ENCODE peak calls at places on chromosomes 2 and 18, in eight cellular contexts. One of them, this sample, is unnamed.

GRCh38 chr18:46320297-46320696 is 216.1 kb downstream of the HAUS1 start:
- DNase-seq in tibial nerve: no peak
- DNase-seq in pancreas: no peak
- DNase-seq in lung: no peak
- DNase-seq in effector memory CD4-positive, alpha-beta T cell: no peak
- DNase-seq in DND-41: no peak
- DNase-seq in adrenal gland: no peak
- DNase-seq in aorta: peak; percentile 33
- DNase-seq in this sample: no peak

GRCh38 chr2:39839261-39839848 is 60.3 kb upstream of the THUMPD2 start:
- DNase-seq in tibial nerve: no peak
- DNase-seq in pancreas: no peak
- DNase-seq in lung: no peak
- DNase-seq in effector memory CD4-positive, alpha-beta T cell: no peak
- DNase-seq in DND-41: no peak
- DNase-seq in adrenal gland: no peak
- DNase-seq in aorta: no peak
- DNase-seq in this sample: no peak

GRCh38 chr2:66021296-66021695 is 413.6 kb upstream of the MEIS1 start:
- DNase-seq in tibial nerve: no peak
- DNase-seq in pancreas: no peak
- DNase-seq in lung: no peak
- DNase-seq in effector memory CD4-positive, alpha-beta T cell: no peak
- DNase-seq in DND-41: no peak
- DNase-seq in adrenal gland: no peak
- DNase-seq in aorta: no peak
- DNase-seq in this sample: no peak

GRCh38 chr2:34747643-34748042 is 1148.5 kb upstream of the FAM98A start:
- DNase-seq in tibial nerve: no peak
- DNase-seq in pancreas: no peak
- DNase-seq in lung: no peak
- DNase-seq in effector memory CD4-positive, alpha-beta T cell: no peak
- DNase-seq in DND-41: no peak
- DNase-seq in adrenal gland: no peak
- DNase-seq in aorta: no peak
- DNase-seq in this sample: no peak

GRCh38 chr2:137255990-137256389 is 490.6 kb downstream of the THSD7B start:
- DNase-seq in tibial nerve: no peak
- DNase-seq in pancreas: no peak
- DNase-seq in lung: no peak
- DNase-seq in effector memory CD4-positive, alpha-beta T cell: no peak
- DNase-seq in DND-41: no peak
- DNase-seq in adrenal gland: no peak
- DNase-seq in aorta: no peak
- DNase-seq in this sample: no peak

GRCh38 chr2:139293992-139294548 is 513.9 kb upstream of the NXPH2 start:
- DNase-seq in tibial nerve: no peak
- DNase-seq in pancreas: no peak
- DNase-seq in lung: no peak
- DNase-seq in effector memory CD4-positive, alpha-beta T cell: no peak
- DNase-seq in DND-41: no peak
- DNase-seq in adrenal gland: no peak
- DNase-seq in aorta: no peak
- DNase-seq in this sample: no peak

GRCh38 chr2:187050409-187050998 is 201.5 kb upstream of the ZSWIM2 start:
- DNase-seq in tibial nerve: no peak
- DNase-seq in pancreas: no peak
- DNase-seq in lung: no peak
- DNase-seq in effector memory CD4-positive, alpha-beta T cell: no peak
- DNase-seq in DND-41: no peak
- DNase-seq in adrenal gland: no peak
- DNase-seq in aorta: no peak
- DNase-seq in this sample: no peak

GRCh38 chr2:140392824-140393223 is 1612.6 kb upstream of the NXPH2 start:
- DNase-seq in tibial nerve: no peak
- DNase-seq in pancreas: no peak
- DNase-seq in lung: no peak
- DNase-seq in effector memory CD4-positive, alpha-beta T cell: no peak
- DNase-seq in DND-41: no peak
- DNase-seq in adrenal gland: no peak
- DNase-seq in aorta: no peak
- DNase-seq in this sample: no peak

GRCh38 chr2:32632089-32632488 is 4.2 kb downstream of the TTC27 start:
- DNase-seq in tibial nerve: no peak
- DNase-seq in pancreas: no peak
- DNase-seq in lung: no peak
- DNase-seq in effector memory CD4-positive, alpha-beta T cell: no peak
- DNase-seq in DND-41: no peak
- DNase-seq in adrenal gland: no peak
- DNase-seq in aorta: no peak
- DNase-seq in this sample: no peak

GRCh38 chr2:43225788-43226557 is 433 bp downstream of the ZFP36L2 start:
- DNase-seq in tibial nerve: peak; percentile 43
- DNase-seq in pancreas: peak; percentile 91
- DNase-seq in lung: peak; percentile 71
- DNase-seq in effector memory CD4-positive, alpha-beta T cell: peak; percentile 42
- DNase-seq in DND-41: peak; percentile 76
- DNase-seq in adrenal gland: peak; percentile 80
- DNase-seq in aorta: peak; percentile 90
- DNase-seq in this sample: no peak

GRCh38 chr2:42359894-42360483 is 1.0 kb downstream of the COX7A2L start:
- DNase-seq in tibial nerve: no peak
- DNase-seq in pancreas: no peak
- DNase-seq in lung: no peak
- DNase-seq in effector memory CD4-positive, alpha-beta T cell: no peak
- DNase-seq in DND-41: peak; percentile 35
- DNase-seq in adrenal gland: no peak
- DNase-seq in aorta: no peak
- DNase-seq in this sample: peak; percentile 22

GRCh38 chr2:226520723-226521122 is 278.9 kb downstream of the IRS1 start:
- DNase-seq in tibial nerve: no peak
- DNase-seq in pancreas: no peak
- DNase-seq in lung: no peak
- DNase-seq in effector memory CD4-positive, alpha-beta T cell: no peak
- DNase-seq in DND-41: no peak
- DNase-seq in adrenal gland: no peak
- DNase-seq in aorta: no peak
- DNase-seq in this sample: no peak

GRCh38 chr18:31671951-31672350 is 12.4 kb downstream of the B4GALT6 start:
- DNase-seq in tibial nerve: no peak
- DNase-seq in pancreas: no peak
- DNase-seq in lung: no peak
- DNase-seq in effector memory CD4-positive, alpha-beta T cell: no peak
- DNase-seq in DND-41: no peak
- DNase-seq in adrenal gland: no peak
- DNase-seq in aorta: no peak
- DNase-seq in this sample: no peak

GRCh38 chr2:152093464-152093863 is 5.4 kb downstream of the CACNB4 start:
- DNase-seq in tibial nerve: no peak
- DNase-seq in pancreas: no peak
- DNase-seq in lung: no peak
- DNase-seq in effector memory CD4-positive, alpha-beta T cell: no peak
- DNase-seq in DND-41: no peak
- DNase-seq in adrenal gland: no peak
- DNase-seq in aorta: no peak
- DNase-seq in this sample: no peak

GRCh38 chr2:220279840-220280239 is 652.4 kb downstream of the SLC4A3 start:
- DNase-seq in tibial nerve: no peak
- DNase-seq in pancreas: no peak
- DNase-seq in lung: no peak
- DNase-seq in effector memory CD4-positive, alpha-beta T cell: no peak
- DNase-seq in DND-41: no peak
- DNase-seq in adrenal gland: no peak
- DNase-seq in aorta: no peak
- DNase-seq in this sample: no peak

GRCh38 chr2:61993422-61994024 is 88.0 kb downstream of the COMMD1 start:
- DNase-seq in tibial nerve: no peak
- DNase-seq in pancreas: no peak
- DNase-seq in lung: no peak
- DNase-seq in effector memory CD4-positive, alpha-beta T cell: no peak
- DNase-seq in DND-41: peak; percentile 27
- DNase-seq in adrenal gland: peak; percentile 66
- DNase-seq in aorta: no peak
- DNase-seq in this sample: no peak

GRCh38 chr2:24259316-24259715 is 84.5 kb downstream of the FAM228A start:
- DNase-seq in tibial nerve: no peak
- DNase-seq in pancreas: no peak
- DNase-seq in lung: no peak
- DNase-seq in effector memory CD4-positive, alpha-beta T cell: no peak
- DNase-seq in DND-41: no peak
- DNase-seq in adrenal gland: no peak
- DNase-seq in aorta: no peak
- DNase-seq in this sample: no peak

GRCh38 chr2:147045113-147045512 is 799.7 kb upstream of the ACVR2A start:
- DNase-seq in tibial nerve: peak; percentile 20
- DNase-seq in pancreas: no peak
- DNase-seq in lung: peak; percentile 52
- DNase-seq in effector memory CD4-positive, alpha-beta T cell: peak; percentile 2
- DNase-seq in DND-41: peak; percentile 52
- DNase-seq in adrenal gland: peak; percentile 55
- DNase-seq in aorta: no peak
- DNase-seq in this sample: peak; percentile 37

GRCh38 chr2:29317801-29318485 is 202.7 kb downstream of the CLIP4 start:
- DNase-seq in tibial nerve: no peak
- DNase-seq in pancreas: no peak
- DNase-seq in lung: no peak
- DNase-seq in effector memory CD4-positive, alpha-beta T cell: no peak
- DNase-seq in DND-41: no peak
- DNase-seq in adrenal gland: no peak
- DNase-seq in aorta: no peak
- DNase-seq in this sample: no peak

GRCh38 chr2:136384541-136385303 is 266.8 kb upstream of the CXCR4 start:
- DNase-seq in tibial nerve: no peak
- DNase-seq in pancreas: no peak
- DNase-seq in lung: no peak
- DNase-seq in effector memory CD4-positive, alpha-beta T cell: peak; percentile 9
- DNase-seq in DND-41: peak; percentile 57
- DNase-seq in adrenal gland: peak; percentile 79
- DNase-seq in aorta: no peak
- DNase-seq in this sample: peak; percentile 70

GRCh38 chr2:237940828-237941227 is 26.0 kb upstream of the UBE2F start:
- DNase-seq in tibial nerve: no peak
- DNase-seq in pancreas: no peak
- DNase-seq in lung: no peak
- DNase-seq in effector memory CD4-positive, alpha-beta T cell: no peak
- DNase-seq in DND-41: no peak
- DNase-seq in adrenal gland: no peak
- DNase-seq in aorta: no peak
- DNase-seq in this sample: no peak
- H3K4me1 ChIP-seq in tibial nerve: no peaks in the 10 kb centered on the region
- H3K4me1 ChIP-seq in pancreas: peaks cover 5% of the 10 kb centered on the region
- H3K4me1 ChIP-seq in lung: peaks cover 1% of the 10 kb centered on the region
- H3K4me1 ChIP-seq in effector memory CD4-positive, alpha-beta T cell: peaks cover 40% of the 10 kb centered on the region
- H3K4me1 ChIP-seq in DND-41: no peaks in the 10 kb centered on the region
- H3K4me1 ChIP-seq in adrenal gland: no peaks in the 10 kb centered on the region
- H3K4me1 ChIP-seq in aorta: no peaks in the 10 kb centered on the region
- H3K4me1 ChIP-seq in this sample: peaks cover 65% of the 10 kb centered on the region

DNA sequence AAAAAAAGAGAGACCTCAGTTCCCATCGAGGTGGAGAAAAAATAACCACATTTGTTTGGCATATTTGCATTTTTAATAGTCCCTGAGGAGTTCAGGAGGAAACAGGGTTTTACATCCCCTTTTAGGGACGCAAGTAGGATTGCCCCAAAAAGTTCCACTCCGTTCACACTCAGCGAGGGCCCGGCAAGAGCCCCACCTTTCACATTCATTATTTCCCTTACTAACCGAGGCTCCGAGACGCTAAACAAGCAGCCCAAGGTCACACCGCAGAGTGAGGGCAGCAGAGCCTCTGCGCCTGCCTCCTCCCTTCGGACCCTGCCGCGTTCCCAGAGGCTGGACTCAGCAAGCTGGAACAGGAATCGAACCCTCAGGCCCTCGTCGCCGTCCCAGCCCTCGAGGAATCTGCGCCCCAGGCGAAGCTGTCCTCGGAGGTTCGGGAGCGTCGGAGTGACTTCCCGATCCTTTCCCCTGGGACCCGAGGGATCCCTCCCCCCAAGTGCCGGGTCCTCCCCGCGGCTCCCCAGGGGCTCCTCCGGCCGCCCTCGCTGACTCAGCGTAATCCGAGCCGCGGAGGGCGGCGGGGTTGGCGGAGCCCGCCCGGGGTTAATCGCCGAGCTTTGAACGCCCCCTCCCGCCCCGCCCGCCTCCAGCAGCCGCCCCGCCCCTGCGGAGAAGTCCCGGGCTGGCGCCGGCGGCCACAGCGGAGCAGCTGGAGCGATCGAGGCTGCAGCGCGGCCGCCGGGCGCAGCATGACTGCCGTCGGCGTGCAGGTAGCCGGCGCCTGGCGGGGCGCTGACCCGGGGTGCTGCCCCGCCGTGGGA is at the start of gene TMEM37:
- DNase-seq in tibial nerve: no peak
- DNase-seq in pancreas: peak; percentile 88
- DNase-seq in lung: peak; percentile 55
- DNase-seq in effector memory CD4-positive, alpha-beta T cell: no peak
- DNase-seq in DND-41: no peak
- DNase-seq in adrenal gland: peak; percentile 84
- DNase-seq in aorta: peak; percentile 91
- DNase-seq in this sample: no peak
- H3K4me3 ChIP-seq in tibial nerve: peak within 1 kb of the TSS; percentile 67
- H3K4me3 ChIP-seq in pancreas: peak within 1 kb of the TSS; percentile 64
- H3K4me3 ChIP-seq in lung: peak within 1 kb of the TSS; percentile 45
- H3K4me3 ChIP-seq in effector memory CD4-positive, alpha-beta T cell: no peak within 1 kb of the TSS
- H3K4me3 ChIP-seq in DND-41: no peak within 1 kb of the TSS
- H3K4me3 ChIP-seq in adrenal gland: no peak within 1 kb of the TSS
- H3K4me3 ChIP-seq in aorta: peak within 1 kb of the TSS; percentile 54
- H3K4me3 ChIP-seq in this sample: no peak within 1 kb of the TSS

GRCh38 chr2:63048367-63049171 is 2.1 kb upstream of the OTX1 start:
- DNase-seq in tibial nerve: no peak
- DNase-seq in pancreas: no peak
- DNase-seq in lung: no peak
- DNase-seq in effector memory CD4-positive, alpha-beta T cell: no peak
- DNase-seq in DND-41: no peak
- DNase-seq in adrenal gland: no peak
- DNase-seq in aorta: peak; percentile 74
- DNase-seq in this sample: no peak
- H3K4me1 ChIP-seq in tibial nerve: peaks cover 26% of the 10 kb centered on the region
- H3K4me1 ChIP-seq in pancreas: peaks cover 8% of the 10 kb centered on the region
- H3K4me1 ChIP-seq in lung: peaks cover 32% of the 10 kb centered on the region
- H3K4me1 ChIP-seq in effector memory CD4-positive, alpha-beta T cell: peaks cover 45% of the 10 kb centered on the region
- H3K4me1 ChIP-seq in DND-41: peaks cover 28% of the 10 kb centered on the region
- H3K4me1 ChIP-seq in adrenal gland: peaks cover 28% of the 10 kb centered on the region
- H3K4me1 ChIP-seq in aorta: no peaks in the 10 kb centered on the region
- H3K4me1 ChIP-seq in this sample: peaks cover 52% of the 10 kb centered on the region

GRCh38 chr18:79302120-79302519 is 93.6 kb upstream of the NFATC1 start:
- DNase-seq in tibial nerve: no peak
- DNase-seq in pancreas: no peak
- DNase-seq in lung: no peak
- DNase-seq in effector memory CD4-positive, alpha-beta T cell: no peak
- DNase-seq in DND-41: no peak
- DNase-seq in adrenal gland: no peak
- DNase-seq in aorta: no peak
- DNase-seq in this sample: no peak

GRCh38 chr18:79305976-79306375 is 89.8 kb upstream of the NFATC1 start:
- DNase-seq in tibial nerve: no peak
- DNase-seq in pancreas: no peak
- DNase-seq in lung: no peak
- DNase-seq in effector memory CD4-positive, alpha-beta T cell: no peak
- DNase-seq in DND-41: no peak
- DNase-seq in adrenal gland: no peak
- DNase-seq in aorta: no peak
- DNase-seq in this sample: no peak

GRCh38 chr18:79299711-79300110 is 96.0 kb upstream of the NFATC1 start:
- DNase-seq in tibial nerve: no peak
- DNase-seq in pancreas: no peak
- DNase-seq in lung: no peak
- DNase-seq in effector memory CD4-positive, alpha-beta T cell: no peak
- DNase-seq in DND-41: no peak
- DNase-seq in adrenal gland: no peak
- DNase-seq in aorta: no peak
- DNase-seq in this sample: no peak

GRCh38 chr18:79300382-79300781 is 95.3 kb upstream of the NFATC1 start:
- DNase-seq in tibial nerve: no peak
- DNase-seq in pancreas: no peak
- DNase-seq in lung: no peak
- DNase-seq in effector memory CD4-positive, alpha-beta T cell: no peak
- DNase-seq in DND-41: no peak
- DNase-seq in adrenal gland: no peak
- DNase-seq in aorta: no peak
- DNase-seq in this sample: no peak
- H3K4me3 ChIP-seq in tibial nerve: no peak overlapping the region
- H3K4me3 ChIP-seq in pancreas: no peak overlapping the region
- H3K4me3 ChIP-seq in lung: no peak overlapping the region
- H3K4me3 ChIP-seq in effector memory CD4-positive, alpha-beta T cell: no peak overlapping the region
- H3K4me3 ChIP-seq in DND-41: no peak overlapping the region
- H3K4me3 ChIP-seq in adrenal gland: no peak overlapping the region
- H3K4me3 ChIP-seq in aorta: no peak overlapping the region
- H3K4me3 ChIP-seq in this sample: no peak overlapping the region

This sample was measured in CD4-positive, alpha-beta memory T cell.